ENCODE peak calls at places on chromosomes 6 and 20, in eight cellular contexts. One of them, this sample, is unnamed.

GRCh38 chr6:109373762-109374161 is 8.5 kb downstream of the CD164 start:
- DNase-seq in Caki2: no peak
- DNase-seq in M059J: peak
- DNase-seq in NCI-H345: no peak
- DNase-seq in posterior cingulate gyrus: no peak
- DNase-seq in activated naive CD4-positive, alpha-beta T cell: no peak
- DNase-seq in activated CD8-positive, alpha-beta memory T cell treated with anti-CD3 and anti-CD28 coated beads for 1 hour: no peak
- DNase-seq in C1 segment of cervical spinal cord: no peak
- DNase-seq in this sample: no peak

GRCh38 chr6:137171824-137172733 is 1.4 kb downstream of the IL22RA2 start:
- DNase-seq in Caki2: peak
- DNase-seq in M059J: no peak
- DNase-seq in NCI-H345: no peak
- DNase-seq in posterior cingulate gyrus: no peak
- DNase-seq in activated naive CD4-positive, alpha-beta T cell: no peak
- DNase-seq in activated CD8-positive, alpha-beta memory T cell treated with anti-CD3 and anti-CD28 coated beads for 1 hour: no peak
- DNase-seq in C1 segment of cervical spinal cord: no peak
- DNase-seq in this sample: peak

GRCh38 chr6:47621838-47622449 is 76.4 kb upstream of the ADGRF4 start:
- DNase-seq in Caki2: no peak
- DNase-seq in M059J: no peak
- DNase-seq in NCI-H345: no peak
- DNase-seq in posterior cingulate gyrus: no peak
- DNase-seq in activated naive CD4-positive, alpha-beta T cell: no peak
- DNase-seq in activated CD8-positive, alpha-beta memory T cell treated with anti-CD3 and anti-CD28 coated beads for 1 hour: no peak
- DNase-seq in C1 segment of cervical spinal cord: no peak
- DNase-seq in this sample: no peak

GRCh38 chr20:1108437-1108920 is 9.9 kb upstream of the PSMF1 start:
- DNase-seq in Caki2: peak
- DNase-seq in M059J: peak
- DNase-seq in NCI-H345: peak
- DNase-seq in posterior cingulate gyrus: peak
- DNase-seq in activated naive CD4-positive, alpha-beta T cell: no peak
- DNase-seq in activated CD8-positive, alpha-beta memory T cell treated with anti-CD3 and anti-CD28 coated beads for 1 hour: peak
- DNase-seq in C1 segment of cervical spinal cord: no peak
- DNase-seq in this sample: no peak

GRCh38 chr20:47727909-47728361 is 57.3 kb downstream of the SULF2 start:
- DNase-seq in Caki2: no peak
- DNase-seq in M059J: no peak
- DNase-seq in NCI-H345: no peak
- DNase-seq in posterior cingulate gyrus: peak
- DNase-seq in activated naive CD4-positive, alpha-beta T cell: no peak
- DNase-seq in activated CD8-positive, alpha-beta memory T cell treated with anti-CD3 and anti-CD28 coated beads for 1 hour: no peak
- DNase-seq in C1 segment of cervical spinal cord: peak
- DNase-seq in this sample: no peak

GRCh38 chr6:34027445-34027936 is 118.4 kb downstream of the GRM4 start:
- DNase-seq in Caki2: peak
- DNase-seq in M059J: peak
- DNase-seq in NCI-H345: peak
- DNase-seq in posterior cingulate gyrus: no peak
- DNase-seq in activated naive CD4-positive, alpha-beta T cell: peak
- DNase-seq in activated CD8-positive, alpha-beta memory T cell treated with anti-CD3 and anti-CD28 coated beads for 1 hour: peak
- DNase-seq in C1 segment of cervical spinal cord: no peak
- DNase-seq in this sample: no peak

GRCh38 chr6:150343434-150343833 is 25.4 kb upstream of the IYD start:
- DNase-seq in Caki2: no peak
- DNase-seq in M059J: no peak
- DNase-seq in NCI-H345: no peak
- DNase-seq in posterior cingulate gyrus: no peak
- DNase-seq in activated naive CD4-positive, alpha-beta T cell: no peak
- DNase-seq in activated CD8-positive, alpha-beta memory T cell treated with anti-CD3 and anti-CD28 coated beads for 1 hour: no peak
- DNase-seq in C1 segment of cervical spinal cord: no peak
- DNase-seq in this sample: no peak

GRCh38 chr6:165611294-165611693 is 51.7 kb downstream of the PDE10A start:
- DNase-seq in Caki2: no peak
- DNase-seq in M059J: no peak
- DNase-seq in NCI-H345: no peak
- DNase-seq in posterior cingulate gyrus: no peak
- DNase-seq in activated naive CD4-positive, alpha-beta T cell: no peak
- DNase-seq in activated CD8-positive, alpha-beta memory T cell treated with anti-CD3 and anti-CD28 coated beads for 1 hour: no peak
- DNase-seq in C1 segment of cervical spinal cord: no peak
- DNase-seq in this sample: peak

GRCh38 chr20:45985573-45985972 is 13.6 kb upstream of the ZNF335 start:
- DNase-seq in Caki2: no peak
- DNase-seq in M059J: peak
- DNase-seq in NCI-H345: no peak
- DNase-seq in posterior cingulate gyrus: no peak
- DNase-seq in activated naive CD4-positive, alpha-beta T cell: no peak
- DNase-seq in activated CD8-positive, alpha-beta memory T cell treated with anti-CD3 and anti-CD28 coated beads for 1 hour: no peak
- DNase-seq in C1 segment of cervical spinal cord: no peak
- DNase-seq in this sample: no peak

GRCh38 chr6:25312034-25312620 is 33.0 kb downstream of the CARMIL1 start:
- DNase-seq in Caki2: peak
- DNase-seq in M059J: peak
- DNase-seq in NCI-H345: no peak
- DNase-seq in posterior cingulate gyrus: no peak
- DNase-seq in activated naive CD4-positive, alpha-beta T cell: no peak
- DNase-seq in activated CD8-positive, alpha-beta memory T cell treated with anti-CD3 and anti-CD28 coated beads for 1 hour: no peak
- DNase-seq in C1 segment of cervical spinal cord: no peak
- DNase-seq in this sample: no peak

GRCh38 chr6:89430563-89430962 is 2.4 kb upstream of the ANKRD6 start:
- DNase-seq in Caki2: no peak
- DNase-seq in M059J: no peak
- DNase-seq in NCI-H345: peak
- DNase-seq in posterior cingulate gyrus: no peak
- DNase-seq in activated naive CD4-positive, alpha-beta T cell: no peak
- DNase-seq in activated CD8-positive, alpha-beta memory T cell treated with anti-CD3 and anti-CD28 coated beads for 1 hour: no peak
- DNase-seq in C1 segment of cervical spinal cord: no peak
- DNase-seq in this sample: no peak

GRCh38 chr20:2093200-2093781 is 8.3 kb upstream of the STK35 start:
- DNase-seq in Caki2: no peak
- DNase-seq in M059J: peak
- DNase-seq in NCI-H345: peak
- DNase-seq in posterior cingulate gyrus: no peak
- DNase-seq in activated naive CD4-positive, alpha-beta T cell: no peak
- DNase-seq in activated CD8-positive, alpha-beta memory T cell treated with anti-CD3 and anti-CD28 coated beads for 1 hour: no peak
- DNase-seq in C1 segment of cervical spinal cord: no peak
- DNase-seq in this sample: no peak

This sample was measured in epithelial cell of proximal tubule.